ENCODE peak calls at places on chromosomes 1 and 21, in four cellular contexts. K, Q, P and Y are unnamed samples.

GRCh38 chr21:36695671-36696389 is 3.1 kb upstream of the SIM2 start:
- DNase-seq in Q (no peak), P (no peak), K (no peak), Y (peak; percentile 19)

GRCh38 chr1:155760751-155761475 is 72.0 kb downstream of the DAP3 start:
- DNase-seq in K (no peak), Q (no peak), P (no peak), Y (no peak)

GRCh38 chr1:39898146-39898545 is 3.6 kb downstream of the MYCL start:
- DNase-seq in K (no peak), Q (no peak), P (no peak), Y (no peak)

GRCh38 chr1:230153655-230154296 is 86.7 kb downstream of the GALNT2 start:
- DNase-seq in P (peak; percentile 92), K (no peak), Q (no peak), Y (no peak)

GRCh38 chr21:15659768-15660423 is 69.9 kb upstream of the USP25 start:
- DNase-seq in Q (no peak), P (no peak), K (peak; percentile 21), Y (no peak)

GRCh38 chr21:19440792-19441494 is 1037.4 kb upstream of the TMPRSS15 start:
- DNase-seq in P (no peak), K (no peak), Q (no peak), Y (no peak)

GRCh38 chr1:6788946-6789345 is 3.7 kb downstream of the CAMTA1 start:
- DNase-seq in Q (no peak), K (no peak), P (no peak), Y (no peak)

GRCh38 chr1:28759257-28759656 is 22.5 kb downstream of the YTHDF2 start:
- DNase-seq in K (no peak), Q (no peak), P (no peak), Y (no peak)

GRCh38 chr21:21921410-21922232 is 923.4 kb downstream of the NCAM2 start:
- DNase-seq in Q (peak; percentile 5), K (no peak), P (peak; percentile 37), Y (no peak)

GRCh38 chr1:48103495-48103894 is 106.3 kb upstream of the TRABD2B start:
- DNase-seq in K (no peak), Q (no peak), P (no peak), Y (no peak)

GRCh38 chr1:48106049-48106448 is 108.9 kb upstream of the TRABD2B start:
- DNase-seq in P (no peak), Q (no peak), K (no peak), Y (no peak)

GRCh38 chr1:48102766-48103165 is 105.6 kb upstream of the TRABD2B start:
- DNase-seq in Q (no peak), K (no peak), P (no peak), Y (no peak)

GRCh38 chr1:48107516-48107915 is 110.3 kb upstream of the TRABD2B start:
- DNase-seq in Q (no peak), K (no peak), P (no peak), Y (no peak)

GRCh38 chr1:48105167-48105566 is 108.0 kb upstream of the TRABD2B start:
- DNase-seq in K (no peak), P (no peak), Q (no peak), Y (no peak)
- TF ChIP-seq CTCF in K (no peak), P (peak; percentile 4), Q (no peak), Y (no peak)

GRCh38 chr1:92310185-92310597 is 11.3 kb downstream of the RPAP2 start:
- DNase-seq in Q (peak; percentile 43), K (no peak), P (peak; percentile 62), Y (peak; percentile 29)
- TF ChIP-seq CTCF in Q (peak; percentile 86), K (peak; percentile 12), P (peak; percentile 44), Y (peak; percentile 46)

GRCh38 chr1:109490934-109491302 is 3.0 kb upstream of the CYB561D1 start:
- DNase-seq in P (no peak), Q (no peak), K (no peak), Y (no peak)

GRCh38 chr1:109491372-109491771 is 2.5 kb upstream of the CYB561D1 start:
- DNase-seq in P (no peak), K (no peak), Q (no peak), Y (no peak)

GRCh38 chr1:109490029-109490933 is 3.6 kb upstream of the CYB561D1 start:
- DNase-seq in Q (peak; percentile 68), P (peak; percentile 74), K (peak; percentile 54), Y (peak; percentile 76)

GRCh38 chr1:109488696-109489095 is 5.0 kb downstream of the ATXN7L2 start:
- DNase-seq in K (no peak), Q (no peak), P (no peak), Y (no peak)

GRCh38 chr1:109488201-109488600 is 4.5 kb downstream of the ATXN7L2 start:
- DNase-seq in K (no peak), Q (no peak), P (no peak), Y (no peak)
- TF ChIP-seq CTCF in K (no peak), Q (peak; percentile 30), P (peak; percentile 18), Y (no peak)

GRCh38 chr1:91503975-91504530 is 3.4 kb downstream of the CDC7 start:
- DNase-seq in Q (no peak), P (no peak), K (no peak), Y (no peak)

GRCh38 chr1:91510754-91511153 is 10.1 kb downstream of the CDC7 start:
- DNase-seq in K (no peak), Q (no peak), P (no peak), Y (no peak)

GRCh38 chr1:91505086-91505485 is 4.4 kb downstream of the CDC7 start:
- DNase-seq in Q (no peak), P (no peak), K (no peak), Y (no peak)

GRCh38 chr1:91506071-91506470 is 5.4 kb downstream of the CDC7 start:
- DNase-seq in P (no peak), Q (no peak), K (no peak), Y (no peak)

GRCh38 chr1:91507330-91507729 is 6.7 kb downstream of the CDC7 start:
- DNase-seq in P (peak; percentile 24), Q (no peak), K (no peak), Y (no peak)
- TF ChIP-seq CTCF in P (peak; percentile 9), Q (peak; percentile 36), K (no peak), Y (no peak)

GRCh38 chr1:90671251-90671650 is 45.9 kb downstream of the BARHL2 start:
- DNase-seq in P (no peak), K (no peak), Q (no peak), Y (no peak)
- TF ChIP-seq CTCF in P (no peak), K (no peak), Q (no peak), Y (no peak)

GRCh38 chr1:35047188-35047858 is 15.6 kb upstream of the ZMYM6 start:
- DNase-seq in K (no peak), Q (no peak), P (peak; percentile 99), Y (no peak)
- TF ChIP-seq CTCF in K (no peak), Q (no peak), P (no peak), Y (no peak)

GRCh38 chr1:240967070-240967724 is 355.2 kb upstream of the GREM2 start:
- DNase-seq in Q (no peak), P (peak; percentile 58), K (no peak), Y (no peak)
- TF ChIP-seq CTCF in Q (peak; percentile 34), P (peak; percentile 39), K (no peak), Y (no peak)

GRCh38 chr1:228190182-228190581 is 17.7 kb upstream of the OBSCN start:
- DNase-seq in Q (no peak), K (no peak), P (no peak), Y (no peak)
- TF ChIP-seq CTCF in Q (no peak), K (no peak), P (no peak), Y (no peak)

DNA sequence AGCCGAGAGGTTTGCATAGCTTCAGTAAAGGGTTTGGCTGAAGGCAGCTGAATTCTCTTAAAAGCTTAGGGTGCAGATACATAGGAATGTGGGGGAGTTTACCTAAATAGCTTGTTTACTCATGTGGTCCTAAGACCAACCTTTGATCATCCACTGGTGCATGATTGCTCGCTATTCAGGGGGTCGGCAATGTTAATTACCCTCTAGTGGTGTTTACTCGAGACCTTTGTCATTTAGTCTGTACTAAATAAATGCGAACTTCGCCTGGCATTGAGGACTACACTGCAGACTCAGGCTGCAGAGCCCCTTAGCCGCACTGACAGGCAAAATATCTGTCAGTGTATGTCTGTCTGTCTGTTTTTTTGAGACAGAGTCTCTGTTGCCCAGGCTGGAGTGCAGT is 31.8 kb downstream of the TMEM63A start:
- DNase-seq in P (no peak), K (no peak), Q (no peak), Y (no peak)
- TF ChIP-seq CTCF in P (no peak), K (no peak), Q (no peak), Y (no peak)

GRCh38 chr1:86352096-86352495 is 44.0 kb downstream of the ODF2L start:
- DNase-seq in Q (no peak), P (peak; percentile 51), K (no peak), Y (no peak)

GRCh38 chr1:86356247-86356646 is 39.9 kb downstream of the ODF2L start:
- DNase-seq in P (peak; percentile 19), K (no peak), Q (peak; percentile 5), Y (no peak)
- TF ChIP-seq CTCF in P (no peak), K (no peak), Q (peak; percentile 52), Y (no peak)